ENCODE peak calls at places on chromosomes 11 and 22, in four cellular contexts. One of them, this sample, is unnamed.

GRCh38 chr22:49305215-49305965 is 522.3 kb downstream of the BRD1 start:
- DNase-seq in K562: peak
- DNase-seq in IMR-90: no peak
- DNase-seq in HepG2: peak
- DNase-seq in this sample: peak

GRCh38 chr22:44710474-44711235 is 8.7 kb downstream of the PRR5 start:
- DNase-seq in K562: peak
- DNase-seq in HepG2: no peak
- DNase-seq in IMR-90: no peak
- DNase-seq in this sample: no peak

GRCh38 chr11:119878990-119879389 is 150.0 kb upstream of the NECTIN1 start:
- DNase-seq in K562: no peak
- DNase-seq in HepG2: no peak
- DNase-seq in IMR-90: no peak
- DNase-seq in this sample: no peak

GRCh38 chr11:111107501-111107900 is 138.0 kb upstream of the POU2AF2 start:
- DNase-seq in IMR-90: no peak
- DNase-seq in K562: no peak
- DNase-seq in HepG2: no peak
- DNase-seq in this sample: no peak

GRCh38 chr11:1847941-1848639 is 4.8 kb upstream of the LSP1 start:
- DNase-seq in K562: no peak
- DNase-seq in HepG2: no peak
- DNase-seq in IMR-90: no peak
- DNase-seq in this sample: no peak

GRCh38 chr11:67418476-67419281 is 3.2 kb downstream of the CARNS1 start:
- DNase-seq in HepG2: no peak
- DNase-seq in K562: no peak
- DNase-seq in IMR-90: no peak
- DNase-seq in this sample: no peak

GRCh38 chr11:121328967-121329653 is 36.5 kb downstream of the SC5D start:
- DNase-seq in K562: no peak
- DNase-seq in IMR-90: no peak
- DNase-seq in HepG2: no peak
- DNase-seq in this sample: no peak

GRCh38 chr11:47918882-47919495 is 61.4 kb upstream of the PTPRJ start:
- DNase-seq in HepG2: no peak
- DNase-seq in K562: no peak
- DNase-seq in IMR-90: peak
- DNase-seq in this sample: no peak

GRCh38 chr11:63673579-63673978 is 2.4 kb upstream of the ATL3 start:
- DNase-seq in K562: no peak
- DNase-seq in HepG2: no peak
- DNase-seq in IMR-90: peak
- DNase-seq in this sample: no peak

GRCh38 chr11:44007746-44008501 is 39.9 kb upstream of the ACCSL start:
- DNase-seq in HepG2: no peak
- DNase-seq in IMR-90: no peak
- DNase-seq in K562: no peak
- DNase-seq in this sample: no peak

GRCh38 chr11:33347490-33348125 is 90.4 kb downstream of the HIPK3 start:
- DNase-seq in K562: no peak
- DNase-seq in IMR-90: no peak
- DNase-seq in HepG2: no peak
- DNase-seq in this sample: no peak

GRCh38 chr11:6812391-6813005 is 13.0 kb upstream of the OR6A2 start:
- DNase-seq in HepG2: peak
- DNase-seq in IMR-90: peak
- DNase-seq in K562: peak
- DNase-seq in this sample: peak

GRCh38 chr11:109641549-109641948 is 219.6 kb downstream of the C11orf87 start:
- DNase-seq in HepG2: peak
- DNase-seq in IMR-90: peak
- DNase-seq in K562: no peak
- DNase-seq in this sample: peak

GRCh38 chr22:33188316-33188715 is 130.1 kb upstream of the SYN3 start:
- DNase-seq in HepG2: no peak
- DNase-seq in IMR-90: no peak
- DNase-seq in K562: no peak
- DNase-seq in this sample: no peak

GRCh38 chr11:10625982-10626311 is 57.5 kb upstream of the LYVE1 start:
- DNase-seq in HepG2: no peak
- DNase-seq in K562: no peak
- DNase-seq in IMR-90: no peak
- DNase-seq in this sample: no peak

GRCh38 chr11:10728779-10729472 is 22.1 kb upstream of the CTR9 start:
- DNase-seq in K562: no peak
- DNase-seq in HepG2: no peak
- DNase-seq in IMR-90: peak
- DNase-seq in this sample: no peak

GRCh38 chr11:122721964-122722266 is 66.4 kb downstream of the UBASH3B start:
- DNase-seq in K562: no peak
- DNase-seq in HepG2: no peak
- DNase-seq in IMR-90: peak
- DNase-seq in this sample: no peak

GRCh38 chr11:73414977-73415492 is 38.8 kb downstream of the RELT start:
- DNase-seq in IMR-90: peak
- DNase-seq in K562: no peak
- DNase-seq in HepG2: no peak
- DNase-seq in this sample: no peak

GRCh38 chr11:135075740-135076139 is 663.7 kb upstream of the B3GAT1 start:
- DNase-seq in HepG2: peak
- DNase-seq in K562: peak
- DNase-seq in IMR-90: peak
- DNase-seq in this sample: no peak

GRCh38 chr11:116167706-116168458 is 604.9 kb downstream of the BUD13 start:
- DNase-seq in IMR-90: no peak
- DNase-seq in K562: no peak
- DNase-seq in HepG2: no peak
- DNase-seq in this sample: no peak

GRCh38 chr11:30351061-30351460 is 28.2 kb downstream of the ARL14EP start:
- DNase-seq in K562: no peak
- DNase-seq in IMR-90: no peak
- DNase-seq in HepG2: no peak
- DNase-seq in this sample: no peak

GRCh38 chr22:24985824-24986214 is 33.3 kb downstream of the KIAA1671 start:
- DNase-seq in K562: no peak
- DNase-seq in IMR-90: peak
- DNase-seq in HepG2: peak
- DNase-seq in this sample: no peak

GRCh38 chr11:18236664-18237356 is at the start of gene SAA4:
- DNase-seq in K562: no peak
- DNase-seq in IMR-90: no peak
- DNase-seq in HepG2: peak
- DNase-seq in this sample: no peak

GRCh38 chr11:61007383-61007970 is 36.0 kb downstream of the CD6 start:
- DNase-seq in K562: no peak
- DNase-seq in IMR-90: no peak
- DNase-seq in HepG2: no peak
- DNase-seq in this sample: no peak

GRCh38 chr11:61010466-61011238 is 39.2 kb downstream of the CD6 start:
- DNase-seq in IMR-90: no peak
- DNase-seq in K562: no peak
- DNase-seq in HepG2: no peak
- DNase-seq in this sample: no peak

GRCh38 chr11:61009392-61010275 is 38.2 kb downstream of the CD6 start:
- DNase-seq in IMR-90: no peak
- DNase-seq in HepG2: no peak
- DNase-seq in K562: no peak
- DNase-seq in this sample: no peak

GRCh38 chr11:61008971-61009370 is 37.5 kb downstream of the CD6 start:
- DNase-seq in HepG2: no peak
- DNase-seq in IMR-90: no peak
- DNase-seq in K562: no peak
- DNase-seq in this sample: no peak

GRCh38 chr11:61007971-61008896 is 36.8 kb downstream of the CD6 start:
- DNase-seq in IMR-90: no peak
- DNase-seq in HepG2: no peak
- DNase-seq in K562: peak
- DNase-seq in this sample: peak
- TF ChIP-seq MAZ in IMR-90: no peak
- TF ChIP-seq MAZ in HepG2: no peak
- TF ChIP-seq MAZ in K562: no peak
- TF ChIP-seq MAZ in this sample: no peak

GRCh38 chr11:3853935-3854659 is 1.4 kb upstream of the STIM1 start:
- DNase-seq in HepG2: no peak
- DNase-seq in K562: no peak
- DNase-seq in IMR-90: no peak
- DNase-seq in this sample: no peak
- TF ChIP-seq USF2 in HepG2: no peak
- TF ChIP-seq USF2 in K562: no peak
- TF ChIP-seq USF2 in IMR-90: no peak
- TF ChIP-seq USF2 in this sample: no peak

GRCh38 chr22:38397189-38398097 is 57.6 kb downstream of the KCNJ4 start:
- DNase-seq in HepG2: no peak
- DNase-seq in IMR-90: no peak
- DNase-seq in K562: peak
- DNase-seq in this sample: peak
- TF ChIP-seq SMC3 in HepG2: no peak
- TF ChIP-seq SMC3 in IMR-90: no peak
- TF ChIP-seq SMC3 in K562: no peak
- TF ChIP-seq SMC3 in this sample: no peak

DNA sequence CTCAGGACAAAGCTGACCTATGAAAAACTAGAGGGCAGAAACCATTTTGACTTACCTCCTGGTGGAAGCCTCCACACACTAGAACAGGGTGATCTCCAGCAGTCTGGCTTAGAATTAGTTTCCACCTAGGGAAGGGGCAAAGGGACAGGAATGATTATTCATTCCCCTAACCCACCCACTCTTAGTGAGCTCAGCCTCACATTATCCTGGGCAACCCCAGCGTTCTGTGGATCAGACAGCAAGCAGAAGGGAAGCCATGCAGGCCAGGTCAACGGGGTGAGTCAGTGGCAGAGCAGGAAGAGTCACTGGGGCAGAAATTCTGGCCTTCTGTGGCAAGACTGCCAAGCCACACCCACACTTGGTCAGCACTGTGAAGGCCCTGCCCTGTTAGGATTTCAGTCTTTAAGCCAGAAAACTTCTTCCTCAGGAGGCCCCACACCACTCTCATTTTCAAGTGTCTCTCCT is 10.5 kb downstream of the NUMA1 start:
- DNase-seq in IMR-90: peak
- DNase-seq in K562: peak
- DNase-seq in HepG2: peak
- DNase-seq in this sample: peak
- TF ChIP-seq MAZ in IMR-90: no peak
- TF ChIP-seq MAZ in K562: peak
- TF ChIP-seq MAZ in HepG2: no peak
- TF ChIP-seq MAZ in this sample: no peak

DNA sequence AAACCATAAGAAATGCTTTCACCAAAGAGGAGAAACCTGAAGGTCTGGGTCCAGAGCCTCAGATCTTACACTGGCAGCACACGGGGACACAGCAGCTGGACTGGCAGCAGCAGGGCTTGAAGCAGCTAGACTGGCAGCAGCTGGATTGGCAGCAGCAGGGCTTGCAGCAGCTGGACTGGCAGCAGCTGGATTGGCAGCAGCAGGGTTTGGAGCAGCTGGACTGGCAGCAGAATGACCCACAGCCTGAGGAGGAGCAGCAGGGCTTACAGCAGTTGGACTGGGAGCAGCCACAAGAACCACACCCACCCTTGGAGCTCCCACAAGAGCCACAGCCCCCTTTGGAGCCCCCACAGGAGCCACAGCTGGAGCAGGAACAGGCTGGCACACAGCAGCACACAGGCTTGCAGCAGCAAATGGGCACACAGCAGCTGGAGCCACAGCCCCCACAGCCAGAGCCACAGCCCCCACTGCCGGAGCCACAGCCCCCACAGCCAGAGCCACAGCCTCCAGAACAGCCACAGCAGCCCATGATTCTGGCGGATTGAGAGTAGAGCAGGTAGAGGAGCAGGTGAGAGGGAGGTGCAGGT is at the start of gene KRTAP5-11:
- DNase-seq in IMR-90: no peak
- DNase-seq in HepG2: no peak
- DNase-seq in K562: no peak
- DNase-seq in this sample: no peak
- TF ChIP-seq USF2 in IMR-90: no peak
- TF ChIP-seq USF2 in HepG2: no peak
- TF ChIP-seq USF2 in K562: no peak
- TF ChIP-seq USF2 in this sample: no peak

GRCh38 chr22:43312608-43313007 is 30.6 kb downstream of the SCUBE1 start:
- DNase-seq in HepG2: no peak
- DNase-seq in K562: no peak
- DNase-seq in IMR-90: no peak
- DNase-seq in this sample: no peak

GRCh38 chr22:43313497-43314474 is 29.4 kb downstream of the SCUBE1 start:
- DNase-seq in K562: no peak
- DNase-seq in HepG2: no peak
- DNase-seq in IMR-90: no peak
- DNase-seq in this sample: no peak

GRCh38 chr22:43308451-43309235 is 34.5 kb downstream of the SCUBE1 start:
- DNase-seq in IMR-90: peak
- DNase-seq in K562: no peak
- DNase-seq in HepG2: no peak
- DNase-seq in this sample: no peak

GRCh38 chr22:43310798-43311197 is 32.4 kb downstream of the SCUBE1 start:
- DNase-seq in IMR-90: no peak
- DNase-seq in K562: no peak
- DNase-seq in HepG2: no peak
- DNase-seq in this sample: no peak

GRCh38 chr22:43310311-43310710 is 32.9 kb downstream of the SCUBE1 start:
- DNase-seq in IMR-90: no peak
- DNase-seq in K562: peak
- DNase-seq in HepG2: no peak
- DNase-seq in this sample: no peak
- TF ChIP-seq SMC3 in IMR-90: no peak
- TF ChIP-seq SMC3 in K562: no peak
- TF ChIP-seq SMC3 in HepG2: no peak
- TF ChIP-seq SMC3 in this sample: no peak

This sample was measured in A549.